ENCODE peak calls at places on chromosomes 12 and 14, in nine cellular contexts. V is tibial nerve, H is body of pancreas, W is NB4, Y is A549, C is testis, E is spleen, U is IMR-90, Q is lower leg skin. T is an unnamed sample.

GRCh38 chr12:105235299-105235746 is 651 bp downstream of the APPL2 start:
- DNase-seq in H (no peak), Y (no peak), V (no peak), Q (no peak), C (no peak), E (no peak), W (no peak), U (peak; percentile 26), T (no peak)

GRCh38 chr14:104554608-104555401 is 24.8 kb upstream of the C14orf180 start:
- DNase-seq in Y (no peak), V (no peak), Q (no peak), E (no peak), C (peak; percentile 41), H (no peak), W (no peak), U (no peak), T (no peak)

GRCh38 chr14:96164861-96165490 is 39.7 kb upstream of the BDKRB2 start:
- DNase-seq in E (peak; percentile 32), Q (no peak), Y (no peak), W (no peak), H (no peak), C (no peak), U (peak; percentile 58), V (no peak), T (no peak)

GRCh38 chr14:91261986-91262549 is 17.6 kb upstream of the GPR68 start:
- DNase-seq in Q (no peak), E (no peak), V (no peak), C (no peak), W (no peak), U (no peak), Y (no peak), H (no peak), T (no peak)

GRCh38 chr12:88325828-88326214 is 183.7 kb downstream of the TMTC3 start:
- DNase-seq in U (peak; percentile 71), H (peak; percentile 8), E (no peak), Q (no peak), W (no peak), Y (no peak), V (no peak), C (no peak), T (no peak)

GRCh38 chr14:52313493-52313881 is 625 bp upstream of the PTGER2 start:
- DNase-seq in C (no peak), E (no peak), V (no peak), W (no peak), U (peak; percentile 44), Y (no peak), H (no peak), Q (no peak), T (no peak)

GRCh38 chr14:75879031-75879430 is 102.8 kb downstream of the TGFB3 start:
- DNase-seq in E (no peak), U (peak; percentile 97), H (no peak), C (no peak), Q (no peak), Y (peak; percentile 27), V (no peak), W (no peak), T (no peak)

GRCh38 chr12:121992059-121992879 is 29.4 kb upstream of the BCL7A start:
- DNase-seq in W (no peak), V (no peak), H (peak; percentile 46), E (no peak), U (peak; percentile 99), C (no peak), Q (peak; percentile 63), Y (peak; percentile 91), T (peak; percentile 97)

GRCh38 chr12:86697916-86698315 is 441.7 kb upstream of the MGAT4C start:
- DNase-seq in Y (no peak), W (no peak), Q (no peak), E (no peak), V (no peak), H (no peak), U (no peak), C (no peak), T (no peak)

GRCh38 chr12:131565256-131566005 is 145.5 kb upstream of the SFSWAP start:
- DNase-seq in U (no peak), E (no peak), H (no peak), W (no peak), C (no peak), Y (no peak), Q (no peak), V (no peak), T (no peak)

GRCh38 chr12:55982319-55982936 is 8.6 kb downstream of the RAB5B start:
- DNase-seq in U (no peak), Y (no peak), C (peak; percentile 54), W (peak; percentile 93), Q (no peak), H (no peak), E (no peak), V (no peak), T (no peak)

GRCh38 chr14:61977217-61977616 is 215.0 kb downstream of the SNAPC1 start:
- DNase-seq in Y (no peak), Q (no peak), H (no peak), W (no peak), U (peak; percentile 33), V (no peak), E (no peak), C (no peak), T (no peak)

GRCh38 chr12:122836027-122836921 is 1.0 kb downstream of the HIP1R start:
- DNase-seq in Q (peak; percentile 40), H (peak; percentile 78), U (peak; percentile 16), C (no peak), V (no peak), E (peak; percentile 86), Y (no peak), W (peak; percentile 85), T (no peak)

GRCh38 chr12:38761111-38761510 is 144.3 kb downstream of the CPNE8 start:
- DNase-seq in C (no peak), U (no peak), W (no peak), Y (no peak), E (no peak), Q (no peak), V (no peak), H (no peak), T (no peak)

GRCh38 chr12:32062841-32063240 is 43.8 kb upstream of the BICD1 start:
- DNase-seq in Y (no peak), V (no peak), W (peak; percentile 11), H (no peak), Q (no peak), E (no peak), C (no peak), U (no peak), T (no peak)

GRCh38 chr14:73913256-73913655 is 26.6 kb downstream of the ZNF410 start:
- DNase-seq in V (no peak), U (peak; percentile 77), C (no peak), E (no peak), W (no peak), H (no peak), Y (peak; percentile 38), Q (no peak), T (no peak)

GRCh38 chr14:37493606-37494005 is 101.4 kb downstream of the FOXA1 start:
- DNase-seq in H (no peak), U (peak; percentile 33), E (no peak), W (no peak), V (no peak), C (no peak), Q (no peak), Y (no peak), T (no peak)

GRCh38 chr12:101407054-101407437 is 526 bp downstream of the ARL1 start:
- DNase-seq in U (no peak), Q (no peak), E (no peak), V (no peak), C (no peak), W (no peak), H (no peak), Y (no peak), T (peak; percentile 19)

DNA sequence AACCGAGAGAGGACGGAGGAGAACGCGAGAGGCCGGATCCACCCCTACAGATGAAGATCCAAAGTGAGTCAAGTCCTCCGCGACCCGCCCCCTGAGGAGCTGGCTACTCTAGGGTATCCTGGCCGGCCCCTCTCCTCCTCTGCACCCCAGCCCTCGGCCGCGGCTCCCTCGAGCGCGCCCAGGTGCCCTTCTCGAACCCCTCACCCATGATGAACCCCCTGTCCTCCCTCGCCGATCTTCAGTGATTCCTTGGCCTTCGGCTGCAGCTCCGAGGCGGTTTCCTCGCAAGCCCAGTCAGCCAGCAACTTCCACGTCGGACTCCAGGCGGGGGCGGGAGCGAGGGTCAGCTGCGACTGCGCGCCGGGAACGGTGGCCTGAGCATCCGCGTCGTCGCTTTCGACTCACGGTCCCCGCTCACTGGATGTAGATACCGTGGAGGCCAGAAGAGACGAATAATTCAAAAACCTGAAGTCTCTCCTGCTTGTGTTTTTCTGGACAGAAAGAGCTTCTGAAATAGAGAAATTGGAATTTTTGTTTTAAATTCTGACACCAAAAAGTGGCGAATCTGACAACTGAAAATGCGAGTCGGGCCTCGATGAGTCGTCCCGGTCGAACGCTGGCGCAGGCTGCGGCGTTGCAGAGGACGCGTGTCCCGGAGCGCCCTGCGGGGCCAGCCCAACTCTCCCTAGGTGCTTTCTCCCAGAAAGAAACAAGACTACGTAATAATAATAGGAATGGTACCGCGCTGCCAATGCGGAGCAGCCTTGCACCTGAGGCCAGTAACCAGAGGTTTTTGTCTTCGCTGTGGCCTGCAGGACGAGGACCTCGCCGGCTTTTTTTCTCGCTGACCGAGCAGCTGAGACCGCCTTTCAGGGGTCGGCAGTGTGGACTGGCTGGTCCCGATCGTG is at the start of gene ARL1:
- DNase-seq in E (peak; percentile 95), U (peak; percentile 89), C (peak; percentile 89), W (peak; percentile 95), V (peak; percentile 68), H (peak; percentile 86), Y (peak; percentile 93), Q (peak; percentile 78), T (peak; percentile 80)
- TF ChIP-seq POLR2A in E (no peak), U (peak; percentile 83), C (no peak), W (peak; percentile 87), V (peak; percentile 27), H (peak; percentile 90), Y (peak; percentile 79), Q (no peak), T (peak; percentile 82)

GRCh38 chr12:110449799-110450497 is at the start of gene ARPC3:
- DNase-seq in E (peak; percentile 99), U (peak; percentile 92), C (peak; percentile 97), Q (peak; percentile 94), H (peak; percentile 96), Y (peak; percentile 98), V (peak; percentile 91), W (peak; percentile 99), T (peak; percentile 80)
- TF ChIP-seq POLR2A in E (peak; percentile 68), U (peak; percentile 82), C (no peak), Q (no peak), H (peak; percentile 75), Y (peak; percentile 50), V (no peak), W (peak; percentile 73), T (peak; percentile 73)

DNA sequence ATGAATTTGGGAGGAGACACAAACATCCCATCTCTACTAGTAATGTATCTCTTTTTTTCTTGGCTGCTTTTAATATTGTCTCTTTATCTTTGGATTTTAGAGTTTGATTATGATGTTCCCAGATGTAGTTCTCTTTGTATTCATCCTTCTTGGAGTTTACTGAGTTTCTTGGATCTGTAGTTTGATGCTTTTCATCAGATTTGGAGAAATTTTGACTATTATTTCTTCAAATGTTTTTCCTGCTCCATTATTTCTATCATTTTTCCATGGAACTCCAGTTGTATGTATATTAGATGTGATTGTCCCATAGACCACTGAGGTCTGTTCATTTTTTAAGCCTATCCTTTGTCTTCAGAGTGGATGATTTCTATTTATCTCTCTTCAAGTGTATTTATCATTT is 90.7 kb upstream of the ARHGAP5 start:
- DNase-seq in C (no peak), W (no peak), E (no peak), Q (no peak), U (no peak), H (no peak), Y (no peak), V (no peak), T (no peak)
- TF ChIP-seq POLR2A in C (no peak), W (no peak), E (no peak), Q (no peak), U (no peak), H (no peak), Y (no peak), V (no peak), T (no peak)

GRCh38 chr12:108690191-108690518 is 41.2 kb downstream of the CORO1C start:
- DNase-seq in V (no peak), W (no peak), U (no peak), E (no peak), H (no peak), Q (no peak), Y (no peak), C (no peak), T (no peak)
- TF ChIP-seq POLR2A in V (no peak), W (no peak), U (no peak), E (no peak), H (no peak), Q (no peak), Y (no peak), C (no peak), T (no peak)

T was measured in H54.